ENCODE peak calls at places on chromosomes 13 and 19, in ten cellular contexts. J is breast epithelium, K is Panc1, D is HL-60, U is suprapubic skin, I is SK-N-SH, Y is upper lobe of left lung, X is stomach, R is spleen, O is prostate gland. E is an unnamed sample.

GRCh38 chr13:68584776-68585175 is 1354.6 kb upstream of the PCDH9 start:
- DNase-seq in J (no peak), K (no peak), D (no peak), U (no peak), I (no peak), Y (no peak), X (no peak), R (no peak), O (no peak), E (no peak)

GRCh38 chr13:50682966-50683365 is 160.5 kb downstream of the DLEU7 start:
- DNase-seq in J (no peak), K (no peak), D (no peak), U (no peak), I (no peak), Y (no peak), X (no peak), R (no peak), O (no peak), E (no peak)

GRCh38 chr13:60175571-60175970 is 11.8 kb upstream of the DIAPH3 start:
- DNase-seq in J (no peak), K (no peak), D (no peak), U (no peak), I (no peak), Y (no peak), X (no peak), R (no peak), O (no peak), E (no peak)

GRCh38 chr19:50639121-50640112 is at the start of gene SYT3:
- DNase-seq in J (no peak), K (no peak), D (no peak), U (no peak), I (peak), Y (peak), X (peak), R (peak), O (peak), E (peak)

GRCh38 chr13:34107814-34108213 is 289.9 kb downstream of the RFC3 start:
- DNase-seq in J (no peak), K (no peak), D (no peak), U (no peak), I (no peak), Y (no peak), X (no peak), R (no peak), O (no peak), E (no peak)

GRCh38 chr13:27928805-27929753 is 9.3 kb downstream of the PDX1 start:
- DNase-seq in J (no peak), K (no peak), D (no peak), U (no peak), I (no peak), Y (peak), X (no peak), R (no peak), O (no peak), E (no peak)

GRCh38 chr19:34067861-34068271 is 104.4 kb upstream of the LSM14A start:
- DNase-seq in J (no peak), K (peak), D (no peak), U (no peak), I (no peak), Y (no peak), X (no peak), R (no peak), O (no peak), E (no peak)

GRCh38 chr19:41999071-41999877 is 5.2 kb upstream of the ATP1A3 start:
- DNase-seq in J (no peak), K (no peak), D (no peak), U (no peak), I (peak), Y (peak), X (no peak), R (no peak), O (no peak), E (no peak)

GRCh38 chr19:48997972-48998371 is 4.3 kb downstream of the RUVBL2 start:
- DNase-seq in J (no peak), K (no peak), D (peak), U (no peak), I (peak), Y (no peak), X (peak), R (no peak), O (no peak), E (no peak)

GRCh38 chr19:31562916-31563626 is 213.8 kb upstream of the TSHZ3 start:
- DNase-seq in J (no peak), K (no peak), D (no peak), U (no peak), I (no peak), Y (peak), X (no peak), R (no peak), O (no peak), E (no peak)

GRCh38 chr13:24267283-24267682 is 42.1 kb upstream of the C1QTNF9 start:
- DNase-seq in J (no peak), K (no peak), D (no peak), U (no peak), I (no peak), Y (no peak), X (no peak), R (no peak), O (no peak), E (no peak)

GRCh38 chr13:28327761-28328607 is 166.9 kb downstream of the FLT1 start:
- DNase-seq in J (no peak), K (no peak), D (no peak), U (no peak), I (no peak), Y (no peak), X (no peak), R (no peak), O (no peak), E (no peak)

GRCh38 chr19:16155128-16155527 is 11.6 kb downstream of the HSH2D start:
- DNase-seq in J (no peak), K (no peak), D (no peak), U (no peak), I (no peak), Y (no peak), X (no peak), R (no peak), O (no peak), E (no peak)

GRCh38 chr13:20901668-20902437 is 693 bp downstream of the XPO4 start:
- DNase-seq in J (no peak), K (no peak), D (peak), U (no peak), I (peak), Y (peak), X (no peak), R (peak), O (no peak), E (no peak)

GRCh38 chr13:85665286-85665685 is 133.9 kb downstream of the SLITRK6 start:
- DNase-seq in J (no peak), K (no peak), D (no peak), U (no peak), I (no peak), Y (no peak), X (no peak), R (no peak), O (no peak), E (no peak)

GRCh38 chr19:18282021-18282787 is 782 bp upstream of the JUND start:
- DNase-seq in J (peak), K (no peak), D (peak), U (no peak), I (peak), Y (no peak), X (no peak), R (peak), O (peak), E (no peak)

GRCh38 chr19:12665646-12666304 is 767 bp downstream of the MAN2B1 start:
- DNase-seq in J (no peak), K (no peak), D (no peak), U (no peak), I (no peak), Y (no peak), X (no peak), R (peak), O (no peak), E (no peak)

GRCh38 chr13:29182216-29182615 is 362.1 kb downstream of the MTUS2 start:
- DNase-seq in J (no peak), K (no peak), D (no peak), U (no peak), I (no peak), Y (no peak), X (no peak), R (no peak), O (no peak), E (no peak)

GRCh38 chr13:95275322-95276118 is 25.7 kb downstream of the ABCC4 start:
- DNase-seq in J (no peak), K (no peak), D (no peak), U (no peak), I (no peak), Y (no peak), X (peak), R (no peak), O (no peak), E (no peak)

GRCh38 chr13:113139580-113139979 is 17.0 kb downstream of the F10 start:
- DNase-seq in J (no peak), K (no peak), D (no peak), U (no peak), I (no peak), Y (no peak), X (no peak), R (no peak), O (no peak), E (no peak)

GRCh38 chr13:113141591-113141950 is 16.9 kb upstream of the PROZ start:
- DNase-seq in J (no peak), K (no peak), D (no peak), U (no peak), I (peak), Y (peak), X (no peak), R (peak), O (no peak), E (no peak)

GRCh38 chr13:113137656-113138292 is 15.2 kb downstream of the F10 start:
- DNase-seq in J (no peak), K (no peak), D (no peak), U (peak), I (no peak), Y (no peak), X (no peak), R (no peak), O (no peak), E (no peak)

GRCh38 chr13:113140677-113141590 is 17.5 kb upstream of the PROZ start:
- DNase-seq in J (peak), K (no peak), D (no peak), U (no peak), I (peak), Y (no peak), X (peak), R (peak), O (peak), E (peak)

GRCh38 chr13:113138792-113139551 is 16.4 kb downstream of the F10 start:
- DNase-seq in J (no peak), K (no peak), D (no peak), U (no peak), I (no peak), Y (no peak), X (peak), R (no peak), O (no peak), E (no peak)
- TF ChIP-seq POLR2AphosphoS5 in J (no peak), K (no peak), D (peak), U (no peak), I (no peak), Y (no peak), X (no peak), R (no peak), O (no peak), E (no peak)

GRCh38 chr19:54204767-54205468 is 4.3 kb downstream of the RPS9 start:
- DNase-seq in J (no peak), K (no peak), D (no peak), U (no peak), I (no peak), Y (no peak), X (no peak), R (no peak), O (no peak), E (no peak)

GRCh38 chr19:54201980-54202379 is 1.3 kb downstream of the RPS9 start:
- DNase-seq in J (no peak), K (no peak), D (no peak), U (no peak), I (no peak), Y (no peak), X (no peak), R (peak), O (no peak), E (no peak)

GRCh38 chr19:54206030-54206830 is 5.6 kb downstream of the RPS9 start:
- DNase-seq in J (no peak), K (no peak), D (peak), U (no peak), I (no peak), Y (peak), X (no peak), R (no peak), O (no peak), E (no peak)

GRCh38 chr19:54201172-54201701 is 579 bp downstream of the RPS9 start:
- DNase-seq in J (no peak), K (no peak), D (no peak), U (no peak), I (no peak), Y (no peak), X (no peak), R (peak), O (no peak), E (no peak)

GRCh38 chr19:54203151-54203611 is 2.5 kb downstream of the RPS9 start:
- DNase-seq in J (no peak), K (no peak), D (no peak), U (no peak), I (no peak), Y (no peak), X (peak), R (peak), O (no peak), E (no peak)
- H3K4me3 ChIP-seq in J (peak), K (peak), D (peak), U (no peak), I (peak), Y (no peak), X (peak), R (no peak), O (no peak), E (no peak)

DNA sequence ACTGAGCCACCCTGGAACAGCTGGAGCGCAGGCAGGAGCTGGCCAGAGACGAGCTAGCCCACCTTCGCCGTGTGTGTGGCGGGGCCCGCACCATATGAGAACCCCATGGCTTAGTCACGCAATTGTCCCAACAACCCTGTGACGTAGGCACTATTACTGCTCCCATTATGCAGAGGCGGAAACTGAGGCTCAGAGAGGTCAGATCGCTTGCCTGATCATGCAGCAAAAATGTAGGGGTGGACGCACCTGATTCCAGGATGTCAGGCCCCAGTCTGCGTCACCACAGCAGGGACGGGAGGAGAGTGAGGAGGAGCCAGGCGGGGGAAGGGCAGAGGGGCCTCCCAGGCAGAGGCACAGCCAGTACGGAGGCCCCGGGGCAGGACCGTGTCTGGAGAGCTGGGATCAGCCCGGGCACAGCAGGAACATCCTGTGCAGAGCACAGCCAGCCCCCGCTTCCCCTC is 16.8 kb downstream of the PIP5K1C start:
- DNase-seq in J (no peak), K (no peak), D (no peak), U (no peak), I (no peak), Y (no peak), X (no peak), R (no peak), O (no peak), E (no peak)
- TF ChIP-seq POLR2AphosphoS5 in J (no peak), K (no peak), D (no peak), U (no peak), I (no peak), Y (no peak), X (no peak), R (no peak), O (peak), E (peak)

GRCh38 chr19:6218497-6219146 is 61.2 kb downstream of the MLLT1 start:
- DNase-seq in J (peak), K (peak), D (peak), U (peak), I (peak), Y (peak), X (peak), R (peak), O (peak), E (peak)

GRCh38 chr19:6220385-6221191 is 59.2 kb downstream of the MLLT1 start:
- DNase-seq in J (peak), K (no peak), D (no peak), U (peak), I (no peak), Y (peak), X (no peak), R (peak), O (no peak), E (peak)

GRCh38 chr19:6219592-6220290 is 60.0 kb downstream of the MLLT1 start:
- DNase-seq in J (no peak), K (no peak), D (no peak), U (no peak), I (no peak), Y (peak), X (no peak), R (no peak), O (no peak), E (no peak)

GRCh38 chr19:6217752-6218403 is 61.9 kb downstream of the MLLT1 start:
- DNase-seq in J (no peak), K (no peak), D (no peak), U (no peak), I (no peak), Y (no peak), X (no peak), R (no peak), O (no peak), E (no peak)

GRCh38 chr19:6219147-6219525 is 60.6 kb downstream of the MLLT1 start:
- DNase-seq in J (no peak), K (no peak), D (no peak), U (no peak), I (no peak), Y (no peak), X (no peak), R (no peak), O (no peak), E (no peak)
- H3K4me3 ChIP-seq in J (no peak), K (no peak), D (no peak), U (no peak), I (no peak), Y (no peak), X (no peak), R (no peak), O (no peak), E (no peak)

DNA sequence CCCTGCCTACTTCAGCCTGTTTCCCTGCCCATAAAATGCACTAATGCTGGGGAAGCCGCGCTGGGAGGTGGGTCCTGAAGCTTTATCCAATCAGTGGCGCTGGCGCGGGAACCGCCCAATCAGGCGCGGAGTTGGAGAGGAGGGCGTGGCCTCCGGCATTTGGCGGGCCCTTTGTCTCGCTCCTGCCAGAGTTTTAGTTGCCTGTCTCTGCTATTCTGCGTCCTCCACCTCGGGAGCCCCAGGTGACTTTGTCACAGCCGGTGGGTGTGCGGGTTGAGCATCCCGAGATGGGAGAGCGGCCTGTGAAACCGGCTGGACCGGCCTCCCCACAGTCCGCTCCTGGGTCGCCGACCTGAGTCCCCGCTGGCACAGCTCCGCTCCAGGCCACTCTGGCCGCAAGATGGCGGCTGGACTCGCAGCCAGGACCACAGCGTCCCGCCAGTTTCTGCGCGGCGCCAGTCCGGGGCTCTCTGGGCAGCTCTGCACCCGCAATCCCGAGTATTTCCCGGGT is 30.7 kb upstream of the ZNF429 start:
- DNase-seq in J (peak), K (peak), D (no peak), U (peak), I (peak), Y (peak), X (peak), R (peak), O (peak), E (peak)
- TF ChIP-seq POLR2AphosphoS5 in J (no peak), K (peak), D (no peak), U (no peak), I (no peak), Y (no peak), X (no peak), R (peak), O (peak), E (no peak)

DNA sequence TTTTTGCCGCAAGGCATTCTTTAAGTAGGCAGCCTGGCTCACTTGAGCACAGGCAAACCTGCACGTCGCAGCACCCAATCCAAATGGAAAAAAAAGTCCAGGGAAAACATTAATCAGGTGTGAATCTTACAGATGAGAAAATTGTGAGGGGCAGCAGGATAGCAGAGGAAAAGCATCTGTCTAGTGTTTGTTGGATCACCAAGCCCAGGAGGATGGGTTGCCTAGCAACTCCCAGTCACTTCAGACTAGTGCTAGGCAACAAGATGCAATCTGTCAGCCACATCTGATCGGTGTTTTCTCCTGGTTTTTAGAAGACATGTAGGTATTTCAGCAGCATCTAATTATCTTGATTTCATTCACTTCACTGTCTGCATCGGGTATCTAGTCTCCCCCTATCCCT is 68.3 kb upstream of the KL start:
- DNase-seq in J (no peak), K (no peak), D (no peak), U (no peak), I (peak), Y (no peak), X (no peak), R (no peak), O (no peak), E (no peak)
- H3K4me3 ChIP-seq in J (no peak), K (no peak), D (no peak), U (no peak), I (no peak), Y (no peak), X (no peak), R (no peak), O (no peak), E (no peak)

DNA sequence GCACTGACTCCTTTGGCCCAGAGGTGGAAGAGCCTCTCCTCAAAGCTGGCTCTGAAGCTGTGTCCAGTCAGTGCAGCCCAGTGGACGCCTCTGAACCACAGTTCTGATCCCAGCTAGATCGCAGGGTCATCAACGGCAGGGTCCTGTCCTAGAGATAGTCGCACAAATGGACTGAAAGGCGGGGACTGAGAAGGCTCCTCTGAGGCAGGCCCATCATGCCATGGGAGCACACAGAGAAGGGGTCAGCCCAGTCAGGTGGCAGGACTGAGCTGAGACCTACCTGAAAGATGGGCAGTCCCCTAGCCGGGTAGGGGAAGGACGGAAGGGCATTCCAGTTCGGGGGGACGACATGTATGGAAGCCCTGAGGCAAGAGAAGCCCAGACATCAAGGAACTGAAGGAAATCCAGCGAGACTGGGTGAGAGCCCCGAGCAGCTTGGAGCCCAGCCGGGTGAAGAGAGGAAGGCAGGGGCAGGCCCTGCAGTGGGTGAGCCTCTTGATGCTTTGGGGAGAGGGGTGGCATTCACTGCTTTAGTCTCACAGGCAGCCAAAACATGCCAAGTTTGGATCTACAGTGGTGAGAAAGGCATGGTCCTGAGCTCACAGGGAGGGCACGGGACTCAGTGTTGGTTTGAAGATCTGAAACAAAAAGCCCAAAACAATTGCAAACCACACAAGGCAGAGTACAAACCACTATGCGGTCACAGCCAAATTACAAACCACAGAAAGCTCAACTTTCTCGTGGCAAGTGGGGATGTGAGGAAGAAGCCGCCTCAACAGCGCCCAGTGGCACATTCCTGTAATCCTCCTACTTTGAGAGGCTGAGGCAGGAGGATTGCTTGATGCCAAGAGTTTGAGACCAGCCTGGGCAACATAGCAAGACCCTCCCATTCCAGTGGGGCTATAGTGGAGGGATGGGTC is 10.0 kb downstream of the CALM3 start:
- DNase-seq in J (no peak), K (no peak), D (no peak), U (peak), I (peak), Y (no peak), X (no peak), R (peak), O (no peak), E (peak)
- TF ChIP-seq POLR2AphosphoS5 in J (no peak), K (peak), D (no peak), U (no peak), I (peak), Y (no peak), X (no peak), R (peak), O (no peak), E (no peak)